ENCODE peak calls at places on chromosomes 2 and 18, in six cellular contexts. One of them, this sample, is unnamed.

GRCh38 chr2:132517386-132517785 is 100.8 kb downstream of the GPR39 start:
- DNase-seq in HCT116: no peak
- DNase-seq in GM12878: no peak
- DNase-seq in K562: no peak
- DNase-seq in HepG2: no peak
- DNase-seq in H1: no peak
- DNase-seq in this sample: no peak

GRCh38 chr2:128793414-128793813 is 474.7 kb upstream of the HS6ST1 start:
- DNase-seq in HCT116: no peak
- DNase-seq in GM12878: no peak
- DNase-seq in K562: no peak
- DNase-seq in HepG2: no peak
- DNase-seq in H1: peak
- DNase-seq in this sample: no peak

GRCh38 chr2:172704072-172704936 is 31.3 kb upstream of the RAPGEF4 start:
- DNase-seq in HCT116: no peak
- DNase-seq in GM12878: no peak
- DNase-seq in K562: peak
- DNase-seq in HepG2: peak
- DNase-seq in H1: no peak
- DNase-seq in this sample: peak

GRCh38 chr2:230627806-230628724 is 84.6 kb upstream of the CAB39 start:
- DNase-seq in HCT116: no peak
- DNase-seq in GM12878: no peak
- DNase-seq in K562: peak
- DNase-seq in HepG2: peak
- DNase-seq in H1: no peak
- DNase-seq in this sample: no peak

GRCh38 chr2:226795281-226796011 is 4.2 kb downstream of the IRS1 start:
- DNase-seq in HCT116: no peak
- DNase-seq in GM12878: no peak
- DNase-seq in K562: no peak
- DNase-seq in HepG2: no peak
- DNase-seq in H1: peak
- DNase-seq in this sample: no peak

GRCh38 chr2:186697536-186697935 is 3.7 kb downstream of the FAM171B start:
- DNase-seq in HCT116: no peak
- DNase-seq in GM12878: no peak
- DNase-seq in K562: no peak
- DNase-seq in HepG2: no peak
- DNase-seq in H1: no peak
- DNase-seq in this sample: no peak

GRCh38 chr18:33010149-33010548 is 237.3 kb upstream of the KLHL14 start:
- DNase-seq in HCT116: no peak
- DNase-seq in GM12878: no peak
- DNase-seq in K562: no peak
- DNase-seq in HepG2: peak
- DNase-seq in H1: no peak
- DNase-seq in this sample: peak

GRCh38 chr2:44937688-44938240 is 3.7 kb upstream of the SIX3 start:
- DNase-seq in HCT116: peak
- DNase-seq in GM12878: no peak
- DNase-seq in K562: no peak
- DNase-seq in HepG2: no peak
- DNase-seq in H1: peak
- DNase-seq in this sample: no peak

GRCh38 chr2:178413472-178414265 is 37.3 kb downstream of the PRKRA start:
- DNase-seq in HCT116: peak
- DNase-seq in GM12878: peak
- DNase-seq in K562: peak
- DNase-seq in HepG2: peak
- DNase-seq in H1: peak
- DNase-seq in this sample: peak

GRCh38 chr2:165082479-165082878 is 121.4 kb downstream of the SCN3A start:
- DNase-seq in HCT116: no peak
- DNase-seq in GM12878: no peak
- DNase-seq in K562: no peak
- DNase-seq in HepG2: no peak
- DNase-seq in H1: no peak
- DNase-seq in this sample: no peak

GRCh38 chr2:233485726-233486125 is 80.9 kb downstream of the USP40 start:
- DNase-seq in HCT116: no peak
- DNase-seq in GM12878: no peak
- DNase-seq in K562: no peak
- DNase-seq in HepG2: no peak
- DNase-seq in H1: no peak
- DNase-seq in this sample: no peak

GRCh38 chr2:200615247-200615646 is 29.4 kb downstream of the AOX1 start:
- DNase-seq in HCT116: no peak
- DNase-seq in GM12878: no peak
- DNase-seq in K562: no peak
- DNase-seq in HepG2: peak
- DNase-seq in H1: no peak
- DNase-seq in this sample: no peak

GRCh38 chr2:21220930-21221329 is 97.2 kb downstream of the TDRD15 start:
- DNase-seq in HCT116: no peak
- DNase-seq in GM12878: no peak
- DNase-seq in K562: no peak
- DNase-seq in HepG2: no peak
- DNase-seq in H1: no peak
- DNase-seq in this sample: no peak

GRCh38 chr18:49023281-49023937 is 72.6 kb upstream of the SMAD7 start:
- DNase-seq in HCT116: no peak
- DNase-seq in GM12878: no peak
- DNase-seq in K562: no peak
- DNase-seq in HepG2: no peak
- DNase-seq in H1: no peak
- DNase-seq in this sample: no peak

GRCh38 chr2:75303227-75303626 is 103.9 kb upstream of the TACR1 start:
- DNase-seq in HCT116: no peak
- DNase-seq in GM12878: no peak
- DNase-seq in K562: no peak
- DNase-seq in HepG2: no peak
- DNase-seq in H1: no peak
- DNase-seq in this sample: no peak

GRCh38 chr2:128442053-128442751 is 123.5 kb upstream of the HS6ST1 start:
- DNase-seq in HCT116: no peak
- DNase-seq in GM12878: no peak
- DNase-seq in K562: peak
- DNase-seq in HepG2: peak
- DNase-seq in H1: peak
- DNase-seq in this sample: peak

GRCh38 chr2:138829326-138829725 is 49.1 kb upstream of the NXPH2 start:
- DNase-seq in HCT116: peak
- DNase-seq in GM12878: no peak
- DNase-seq in K562: peak
- DNase-seq in HepG2: peak
- DNase-seq in H1: peak
- DNase-seq in this sample: peak

GRCh38 chr2:105827351-105828096 is 82.8 kb downstream of the NCK2 start:
- DNase-seq in HCT116: no peak
- DNase-seq in GM12878: no peak
- DNase-seq in K562: no peak
- DNase-seq in HepG2: no peak
- DNase-seq in H1: no peak
- DNase-seq in this sample: no peak

GRCh38 chr2:28602751-28603639 is 107.1 kb downstream of the PLB1 start:
- DNase-seq in HCT116: no peak
- DNase-seq in GM12878: no peak
- DNase-seq in K562: no peak
- DNase-seq in HepG2: no peak
- DNase-seq in H1: no peak
- DNase-seq in this sample: no peak

GRCh38 chr2:233385489-233386044 is 31.3 kb downstream of the DGKD start:
- DNase-seq in HCT116: no peak
- DNase-seq in GM12878: peak
- DNase-seq in K562: peak
- DNase-seq in HepG2: no peak
- DNase-seq in H1: no peak
- DNase-seq in this sample: no peak

GRCh38 chr2:156118753-156119416 is 213.6 kb downstream of the NR4A2 start:
- DNase-seq in HCT116: no peak
- DNase-seq in GM12878: no peak
- DNase-seq in K562: no peak
- DNase-seq in HepG2: no peak
- DNase-seq in H1: no peak
- DNase-seq in this sample: no peak

GRCh38 chr2:156112323-156112722 is 220.2 kb downstream of the NR4A2 start:
- DNase-seq in HCT116: no peak
- DNase-seq in GM12878: no peak
- DNase-seq in K562: no peak
- DNase-seq in HepG2: no peak
- DNase-seq in H1: no peak
- DNase-seq in this sample: no peak

GRCh38 chr2:156110890-156111289 is 221.6 kb downstream of the NR4A2 start:
- DNase-seq in HCT116: peak
- DNase-seq in GM12878: no peak
- DNase-seq in K562: peak
- DNase-seq in HepG2: peak
- DNase-seq in H1: peak
- DNase-seq in this sample: peak

GRCh38 chr2:156116113-156116512 is 216.4 kb downstream of the NR4A2 start:
- DNase-seq in HCT116: no peak
- DNase-seq in GM12878: no peak
- DNase-seq in K562: no peak
- DNase-seq in HepG2: no peak
- DNase-seq in H1: no peak
- DNase-seq in this sample: no peak

DNA sequence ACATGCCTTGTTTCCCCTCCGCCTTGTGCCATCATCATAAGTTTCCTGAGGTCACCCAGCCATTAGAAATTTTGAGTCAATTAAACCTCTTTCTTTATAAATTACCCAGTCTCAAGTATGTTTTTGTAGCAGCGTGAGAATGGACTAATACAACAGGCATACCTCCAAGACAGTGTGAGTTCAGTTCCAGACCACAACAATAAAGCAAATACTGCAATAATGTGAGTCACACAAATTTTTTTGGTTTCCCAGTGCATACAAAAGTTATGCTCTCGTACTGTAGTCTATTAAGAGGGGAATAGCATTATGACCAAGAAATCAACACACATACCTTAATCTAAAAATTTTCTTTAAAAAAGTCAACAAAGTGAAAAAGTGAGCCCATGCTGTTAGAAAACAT is 217.2 kb downstream of the NR4A2 start:
- DNase-seq in HCT116: peak
- DNase-seq in GM12878: no peak
- DNase-seq in K562: no peak
- DNase-seq in HepG2: no peak
- DNase-seq in H1: no peak
- DNase-seq in this sample: no peak
- TF ChIP-seq YY1 in HCT116: no peak
- TF ChIP-seq YY1 in GM12878: no peak
- TF ChIP-seq YY1 in K562: no peak
- TF ChIP-seq YY1 in HepG2: no peak
- TF ChIP-seq YY1 in H1: no peak
- TF ChIP-seq YY1 in this sample: no peak

DNA sequence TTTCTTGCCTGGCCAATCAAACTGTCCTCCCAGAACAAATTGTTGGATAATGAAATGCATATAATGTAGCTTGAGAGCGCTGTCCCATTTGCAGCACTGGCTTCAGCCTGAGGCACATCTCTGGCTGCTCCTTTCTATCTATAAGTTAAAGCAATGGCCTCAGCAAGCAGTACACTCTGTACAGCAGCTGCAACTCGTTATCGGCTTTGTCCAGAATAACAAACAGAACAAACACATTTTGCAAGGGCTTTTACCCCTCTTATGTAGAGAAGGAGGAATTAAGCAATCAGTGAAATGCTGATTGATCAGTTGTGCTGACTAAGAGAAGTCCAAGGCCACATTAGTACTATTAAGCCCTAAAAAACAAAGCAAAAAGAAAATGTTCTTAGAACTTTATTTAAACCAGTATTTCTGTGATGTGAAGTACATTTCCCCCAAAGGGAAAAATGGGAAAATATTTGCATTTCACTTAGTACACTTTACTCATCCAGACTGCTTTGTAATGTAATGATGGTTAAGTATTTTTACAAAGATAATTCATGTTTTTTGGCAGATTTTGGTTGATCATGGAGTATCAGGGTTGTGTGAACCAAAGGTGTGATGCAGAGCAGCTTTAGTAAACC is 15.0 kb upstream of the CPS1 start:
- DNase-seq in HCT116: no peak
- DNase-seq in GM12878: no peak
- DNase-seq in K562: peak
- DNase-seq in HepG2: peak
- DNase-seq in H1: no peak
- DNase-seq in this sample: no peak
- TF ChIP-seq YY1 in HCT116: no peak
- TF ChIP-seq YY1 in GM12878: no peak
- TF ChIP-seq YY1 in K562: no peak
- TF ChIP-seq YY1 in HepG2: peak
- TF ChIP-seq YY1 in H1: no peak
- TF ChIP-seq YY1 in this sample: no peak

GRCh38 chr2:120749506-120750431 is 14.1 kb downstream of the GLI2 start:
- DNase-seq in HCT116: no peak
- DNase-seq in GM12878: no peak
- DNase-seq in K562: no peak
- DNase-seq in HepG2: no peak
- DNase-seq in H1: peak
- DNase-seq in this sample: no peak
- TF ChIP-seq YY1 in HCT116: no peak
- TF ChIP-seq YY1 in GM12878: no peak
- TF ChIP-seq YY1 in K562: no peak
- TF ChIP-seq YY1 in HepG2: no peak
- TF ChIP-seq YY1 in H1: no peak
- TF ChIP-seq YY1 in this sample: no peak

GRCh38 chr2:88027709-88028389 is 11.5 kb upstream of the RNU2-63P start:
- DNase-seq in HCT116: no peak
- DNase-seq in GM12878: no peak
- DNase-seq in K562: no peak
- DNase-seq in HepG2: no peak
- DNase-seq in H1: no peak
- DNase-seq in this sample: no peak

GRCh38 chr2:88019985-88020384 is 3.6 kb upstream of the RNU2-63P start:
- DNase-seq in HCT116: no peak
- DNase-seq in GM12878: no peak
- DNase-seq in K562: no peak
- DNase-seq in HepG2: no peak
- DNase-seq in H1: no peak
- DNase-seq in this sample: no peak

GRCh38 chr2:88024509-88024908 is 8.2 kb upstream of the RNU2-63P start:
- DNase-seq in HCT116: no peak
- DNase-seq in GM12878: no peak
- DNase-seq in K562: peak
- DNase-seq in HepG2: no peak
- DNase-seq in H1: peak
- DNase-seq in this sample: peak

GRCh38 chr2:88018969-88019368 is 2.6 kb upstream of the RNU2-63P start:
- DNase-seq in HCT116: no peak
- DNase-seq in GM12878: no peak
- DNase-seq in K562: no peak
- DNase-seq in HepG2: no peak
- DNase-seq in H1: no peak
- DNase-seq in this sample: no peak

DNA sequence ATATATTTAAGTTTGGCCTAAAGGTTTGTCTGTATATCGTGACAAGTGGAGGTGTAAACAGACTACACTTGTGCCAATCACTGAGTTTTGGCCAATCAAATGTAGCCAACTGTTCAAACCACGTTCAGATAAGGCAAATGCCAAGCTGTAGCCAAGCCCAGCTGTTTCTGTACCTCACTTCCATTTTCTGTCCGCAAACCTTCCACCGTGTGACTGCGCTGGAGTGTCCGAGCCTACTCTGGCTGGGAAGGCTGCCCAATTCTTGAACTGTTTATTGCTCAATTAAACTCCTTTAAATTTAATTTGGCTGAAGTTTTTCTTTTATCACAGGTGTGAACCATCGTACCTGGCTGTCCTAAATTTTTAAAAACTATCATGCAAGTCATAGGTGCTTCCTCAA is 6.2 kb upstream of the RNU2-63P start:
- DNase-seq in HCT116: no peak
- DNase-seq in GM12878: no peak
- DNase-seq in K562: no peak
- DNase-seq in HepG2: no peak
- DNase-seq in H1: no peak
- DNase-seq in this sample: no peak
- TF ChIP-seq YY1 in HCT116: no peak
- TF ChIP-seq YY1 in GM12878: no peak
- TF ChIP-seq YY1 in K562: no peak
- TF ChIP-seq YY1 in HepG2: no peak
- TF ChIP-seq YY1 in H1: no peak
- TF ChIP-seq YY1 in this sample: no peak

This sample was measured in NT2/D1.